ENCODE peak calls at places on chromosomes 2 and 18, in four cellular contexts. One of them, this sample, is unnamed.
A peak's percentile ranks its signal among the peaks of the same experiment; 100 is the strongest.

GRCh38 chr2:71226391-71226964 is 425 bp downstream of the PAIP2B start:
- DNase-seq in HS-5: no peak
- DNase-seq in H7: peak; percentile 62
- DNase-seq in left ventricle myocardium superior: peak; percentile 68
- DNase-seq in this sample: peak; percentile 47

GRCh38 chr18:63148449-63149199 is 170.9 kb downstream of the BCL2 start:
- DNase-seq in H7: no peak
- DNase-seq in HS-5: no peak
- DNase-seq in left ventricle myocardium superior: peak; percentile 55
- DNase-seq in this sample: no peak

GRCh38 chr2:144362401-144362800 is 157.5 kb downstream of the ZEB2 start:
- DNase-seq in H7: no peak
- DNase-seq in left ventricle myocardium superior: no peak
- DNase-seq in HS-5: no peak
- DNase-seq in this sample: no peak

GRCh38 chr18:23992119-23992940 is 22.2 kb upstream of the TTC39C start:
- DNase-seq in H7: no peak
- DNase-seq in left ventricle myocardium superior: peak; percentile 75
- DNase-seq in HS-5: no peak
- DNase-seq in this sample: no peak

GRCh38 chr18:26090130-26091046 is at the start of gene SS18:
- DNase-seq in HS-5: peak; percentile 74
- DNase-seq in left ventricle myocardium superior: peak; percentile 96
- DNase-seq in H7: peak; percentile 89
- DNase-seq in this sample: peak; percentile 91

GRCh38 chr2:133718688-133719201 is 150.5 kb upstream of the NCKAP5 start:
- DNase-seq in left ventricle myocardium superior: peak; percentile 71
- DNase-seq in HS-5: peak; percentile 31
- DNase-seq in H7: no peak
- DNase-seq in this sample: no peak

GRCh38 chr2:10048501-10049171 is 5.3 kb downstream of the KLF11 start:
- DNase-seq in H7: peak; percentile 75
- DNase-seq in HS-5: no peak
- DNase-seq in left ventricle myocardium superior: no peak
- DNase-seq in this sample: no peak

GRCh38 chr2:11709293-11709692 is 37.1 kb upstream of the LPIN1 start:
- DNase-seq in H7: no peak
- DNase-seq in left ventricle myocardium superior: no peak
- DNase-seq in HS-5: no peak
- DNase-seq in this sample: no peak

GRCh38 chr18:77102246-77103040 is 30.1 kb downstream of the MBP start:
- DNase-seq in HS-5: no peak
- DNase-seq in H7: no peak
- DNase-seq in left ventricle myocardium superior: no peak
- DNase-seq in this sample: no peak

GRCh38 chr2:94986392-94986963 is 39.0 kb upstream of the MAL start:
- DNase-seq in HS-5: peak; percentile 20
- DNase-seq in H7: peak; percentile 85
- DNase-seq in left ventricle myocardium superior: peak; percentile 52
- DNase-seq in this sample: peak; percentile 75

This sample was measured in WTC11.